ENCODE peak calls at places on chromosomes 2 and 18, in five cellular contexts. V, G, A, D and E are unnamed samples.
A peak's percentile ranks its signal among the peaks of the same experiment; 100 is the strongest.

GRCh38 chr2:156947261-156947660 is 310.2 kb upstream of the GALNT5 start:
- DNase-seq in V (no peak), A (no peak), D (peak; percentile 25), G (no peak), E (no peak)

GRCh38 chr2:29345236-29345635 is 230.0 kb downstream of the CLIP4 start:
- DNase-seq in A (no peak), V (no peak), D (no peak), G (no peak), E (no peak)

GRCh38 chr2:71608034-71608433 is 154.7 kb downstream of the DYSF start:
- DNase-seq in V (peak; percentile 40), G (no peak), A (no peak), D (no peak), E (no peak)

GRCh38 chr18:48022021-48022420 is 91.6 kb upstream of the SMAD2 start:
- DNase-seq in A (no peak), D (no peak), V (no peak), G (no peak), E (no peak)

GRCh38 chr2:204152616-204153015 is 216.1 kb downstream of the ICOS start:
- DNase-seq in V (no peak), A (no peak), D (peak; percentile 1), G (no peak), E (no peak)

GRCh38 chr18:38961880-38962279 is 1396.3 kb upstream of the CELF4 start:
- DNase-seq in D (no peak), V (no peak), A (no peak), G (no peak), E (no peak)

GRCh38 chr18:67068608-67069007 is 447.9 kb downstream of the DSEL start:
- DNase-seq in D (no peak), V (no peak), A (no peak), G (no peak), E (no peak)

GRCh38 chr2:21441442-21441841 is 317.7 kb downstream of the TDRD15 start:
- DNase-seq in V (no peak), G (no peak), D (no peak), A (no peak), E (no peak)

GRCh38 chr2:155356250-155356649 is 657.8 kb downstream of the KCNJ3 start:
- DNase-seq in A (no peak), V (no peak), D (no peak), G (no peak), E (no peak)

GRCh38 chr18:23884712-23885375 is 129.7 kb upstream of the TTC39C start:
- DNase-seq in V (no peak), D (no peak), G (no peak), A (peak; percentile 67), E (no peak)

GRCh38 chr2:54673501-54673998 is 49.9 kb upstream of the EML6 start:
- DNase-seq in V (peak; percentile 97), A (peak; percentile 61), G (peak; percentile 24), D (peak; percentile 91), E (no peak)

GRCh38 chr2:196987654-196988364 is 61.3 kb upstream of the PGAP1 start:
- DNase-seq in V (peak; percentile 68), D (peak; percentile 99), A (no peak), G (no peak), E (peak; percentile 97)

GRCh38 chr18:3605562-3606443 is 155.8 kb downstream of the TGIF1 start:
- DNase-seq in G (no peak), V (no peak), D (peak; percentile 71), A (no peak), E (peak; percentile 67)

GRCh38 chr2:171893196-171893823 is 734 bp downstream of the SLC25A12 start:
- DNase-seq in G (no peak), A (no peak), D (no peak), V (no peak), E (no peak)

GRCh38 chr2:238852186-238852869 is 4.4 kb downstream of the TWIST2 start:
- DNase-seq in A (no peak), G (no peak), D (no peak), V (no peak), E (no peak)

GRCh38 chr2:129490666-129491065 is 488.8 kb upstream of the RAB6C start:
- DNase-seq in G (no peak), A (no peak), V (no peak), D (no peak), E (peak; percentile 8)

GRCh38 chr18:22559414-22560282 is 141.9 kb upstream of the CTAGE1 start:
- DNase-seq in G (no peak), D (peak; percentile 62), A (no peak), V (peak; percentile 91), E (peak; percentile 63)

GRCh38 chr2:203659650-203660049 is 46.8 kb upstream of the CD28 start:
- DNase-seq in G (no peak), V (no peak), D (no peak), A (no peak), E (no peak)

GRCh38 chr2:120486946-120487345 is 141.0 kb downstream of the INHBB start:
- DNase-seq in A (peak; percentile 50), G (no peak), D (no peak), V (no peak), E (peak; percentile 22)

GRCh38 chr2:157625311-157625710 is 3.4 kb downstream of the ACVR1C start:
- DNase-seq in G (no peak), V (no peak), D (no peak), A (no peak), E (no peak)

GRCh38 chr18:76398295-76398694 is 96.7 kb downstream of the ZNF516 start:
- DNase-seq in V (no peak), D (no peak), A (no peak), G (no peak), E (no peak)

GRCh38 chr2:240803191-240803590 is 16.8 kb downstream of the KIF1A start:
- DNase-seq in G (no peak), D (no peak), V (no peak), A (no peak), E (no peak)

GRCh38 chr2:202032841-202033316 is 776 bp upstream of the FZD7 start:
- DNase-seq in D (peak; percentile 25), V (no peak), A (peak; percentile 61), G (peak; percentile 25), E (peak; percentile 52)

GRCh38 chr2:69086466-69086865 is 73.5 kb downstream of the ANTXR1 start:
- DNase-seq in A (no peak), G (no peak), V (no peak), D (no peak), E (no peak)

GRCh38 chr2:23900927-23901322 is 26.0 kb downstream of the ATAD2B start:
- DNase-seq in A (no peak), V (no peak), G (no peak), D (peak; percentile 91), E (peak; percentile 90)

GRCh38 chr2:2757764-2758163 is 426.7 kb upstream of the MYT1L start:
- DNase-seq in V (no peak), G (no peak), A (no peak), D (no peak), E (no peak)

GRCh38 chr2:160816916-160817315 is 323.3 kb upstream of the RBMS1 start:
- DNase-seq in A (no peak), D (no peak), G (no peak), V (no peak), E (peak; percentile 28)

GRCh38 chr2:37332560-37332959 is 7.9 kb upstream of the PRKD3 start:
- DNase-seq in G (no peak), A (no peak), D (no peak), V (no peak), E (no peak)

GRCh38 chr2:73561422-73561821 is 80.8 kb downstream of the NAT8 start:
- DNase-seq in G (no peak), D (peak; percentile 5), V (no peak), A (no peak), E (peak; percentile 67)

DNA sequence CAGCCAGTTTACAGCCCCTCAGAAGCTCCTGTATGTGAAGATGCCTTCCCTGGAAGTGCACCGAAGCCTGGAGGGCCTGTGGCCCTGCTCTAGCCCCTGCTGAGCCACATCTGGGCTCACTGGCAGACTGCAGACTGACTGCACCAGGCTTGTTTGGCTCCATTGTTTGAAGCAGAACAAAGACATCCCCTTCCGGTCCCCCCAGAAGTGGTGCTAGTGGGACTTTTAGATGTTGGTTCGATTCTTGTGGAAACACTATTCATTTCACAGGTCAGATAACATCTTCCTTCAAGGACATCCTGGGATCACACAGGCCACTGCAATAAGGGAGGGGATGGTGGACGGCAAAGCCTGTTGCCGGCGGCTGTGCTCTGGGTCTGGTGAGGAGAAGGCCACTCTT is 57.8 kb upstream of the CBLN2 start:
- DNase-seq in V (no peak), G (no peak), A (no peak), D (no peak), E (no peak)
- H3K4me3 ChIP-seq in V (no peak overlapping the region), G (no peak overlapping the region), A (no peak overlapping the region), D (no peak overlapping the region), E (no peak overlapping the region)

GRCh38 chr2:131394147-131394931 is 30.4 kb upstream of the RAB6D start:
- DNase-seq in A (no peak), G (no peak), V (no peak), D (no peak), E (peak; percentile 21)
- H3K4me3 ChIP-seq in A (no peak overlapping the region), G (no peak overlapping the region), V (no peak overlapping the region), D (no peak overlapping the region), E (peak overlapping the region; percentile 38)

DNA sequence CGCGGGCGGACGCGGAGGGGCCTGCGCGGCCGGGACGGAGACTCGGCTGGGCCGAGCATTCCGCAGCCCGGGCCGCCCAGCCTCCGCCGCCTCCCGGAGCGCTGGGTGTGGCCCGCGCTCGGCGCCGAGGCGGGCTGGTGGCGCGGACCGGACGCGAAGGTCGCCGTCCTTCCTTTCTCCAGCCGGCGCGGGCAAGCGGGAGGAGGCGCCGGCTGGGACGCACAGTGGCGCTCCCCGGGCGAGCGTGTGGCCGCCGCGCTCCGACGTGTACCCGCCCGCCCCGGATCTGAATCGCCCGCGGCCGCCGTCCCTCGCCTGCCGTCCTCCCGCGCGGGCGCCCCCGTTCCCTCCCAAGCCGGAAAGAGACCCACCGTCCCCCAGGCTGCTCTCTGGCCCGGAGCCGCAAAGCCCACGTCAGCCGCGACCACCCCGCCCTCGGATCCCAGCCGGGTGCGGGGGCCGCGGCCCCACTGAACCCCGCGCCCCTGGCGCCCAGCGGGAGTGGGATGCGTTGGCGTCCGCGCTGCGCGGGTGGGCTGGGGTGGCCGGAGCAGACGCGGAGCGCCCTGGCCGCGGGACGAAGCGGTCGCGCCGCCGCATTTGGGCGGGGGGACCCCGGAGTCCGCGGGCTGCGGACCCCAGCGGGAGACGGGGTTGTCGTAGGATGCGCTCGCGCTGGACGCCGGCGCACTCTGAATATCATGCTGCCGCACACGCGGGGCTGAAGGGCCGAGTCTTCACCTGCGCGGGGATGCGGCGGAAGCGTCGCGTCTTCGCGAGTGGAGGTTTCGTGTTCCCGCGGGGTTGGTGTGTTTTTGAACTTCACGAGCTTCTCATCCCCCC is 697 bp downstream of the SPATS2L start:
- DNase-seq in G (peak; percentile 9), D (peak; percentile 33), A (no peak), V (no peak), E (peak; percentile 34)
- H3K4me3 ChIP-seq in G (peak overlapping the region; percentile 63), D (peak overlapping the region; percentile 73), A (peak overlapping the region; percentile 94), V (peak overlapping the region; percentile 91), E (peak overlapping the region; percentile 76)

GRCh38 chr2:32262105-32262504 is 2.6 kb downstream of the NLRC4 start:
- DNase-seq in G (no peak), D (no peak), A (no peak), V (no peak), E (no peak)

DNA sequence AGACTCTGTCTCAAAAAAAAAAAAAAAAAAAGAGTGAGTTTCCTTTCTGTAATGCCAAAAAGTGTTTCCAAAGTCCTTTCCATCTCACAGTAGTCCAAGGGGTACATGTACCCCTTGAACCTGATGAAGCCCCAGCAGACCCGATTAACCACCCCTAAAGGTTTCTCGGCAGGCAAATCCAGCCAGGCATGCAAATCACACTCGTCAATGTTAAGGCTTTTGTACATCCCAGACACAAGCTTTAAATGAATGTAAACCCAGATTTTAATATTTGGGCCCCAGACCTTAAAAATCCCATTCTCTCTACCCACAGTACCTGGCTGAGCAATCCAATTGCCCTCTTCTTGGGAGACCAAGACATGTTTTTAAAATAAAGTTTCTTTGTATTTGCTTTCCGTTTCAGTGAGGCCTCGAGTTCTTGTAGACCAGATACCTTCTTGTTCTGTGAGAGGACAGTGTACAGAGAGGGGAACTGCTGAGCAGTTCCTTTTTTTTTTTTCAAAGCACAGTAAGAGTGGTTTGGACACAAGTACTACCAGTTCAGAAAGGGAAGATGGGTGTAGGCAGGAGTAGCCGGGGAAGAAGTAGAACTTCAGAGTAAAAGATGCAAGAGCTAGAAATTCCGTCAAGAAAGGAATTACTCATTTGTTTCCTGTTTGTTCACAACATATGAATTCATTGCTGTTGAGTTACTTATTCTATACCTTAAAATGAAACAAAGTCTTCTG is at the start of gene NLRC4:
- DNase-seq in D (no peak), V (no peak), A (no peak), G (no peak), E (peak; percentile 13)
- H3K4me3 ChIP-seq in D (no peak within 1 kb of the TSS), V (no peak within 1 kb of the TSS), A (no peak within 1 kb of the TSS), G (no peak within 1 kb of the TSS), E (no peak within 1 kb of the TSS)